ENCODE peak calls at places on chromosomes 6 and 20, in five cellular contexts. E, T, H, S and X are unnamed samples.

GRCh38 chr6:21928715-21929298 is 335.3 kb downstream of the SOX4 start:
- DNase-seq in E (no peak), T (no peak), H (no peak), S (no peak), X (no peak)

GRCh38 chr20:3156811-3157619 is 2.6 kb downstream of the FASTKD5 start:
- DNase-seq in E (peak), T (no peak), H (no peak), S (no peak), X (no peak)

GRCh38 chr6:53042112-53042511 is 23.1 kb upstream of the FBXO9 start:
- DNase-seq in E (peak), T (peak), H (no peak), S (peak), X (no peak)

GRCh38 chr20:53524589-53525311 is 68.9 kb downstream of the ZNF217 start:
- DNase-seq in E (no peak), T (no peak), H (no peak), S (no peak), X (no peak)

GRCh38 chr6:3438190-3439167 is 18.4 kb downstream of the SLC22A23 start:
- DNase-seq in E (peak), T (peak), H (no peak), S (peak), X (peak)

GRCh38 chr6:136682292-136682691 is 110.0 kb downstream of the MAP3K5 start:
- DNase-seq in E (no peak), T (no peak), H (no peak), S (no peak), X (no peak)

GRCh38 chr20:542777-543368 is 717 bp downstream of the CSNK2A1 start:
- DNase-seq in E (no peak), T (no peak), H (peak), S (no peak), X (peak)

GRCh38 chr6:47168176-47168575 is 126.0 kb upstream of the ADGRF1 start:
- DNase-seq in E (peak), T (peak), H (no peak), S (peak), X (peak)

GRCh38 chr6:80341330-80341729 is 234.9 kb downstream of the BCKDHB start:
- DNase-seq in E (no peak), T (peak), H (no peak), S (peak), X (no peak)

DNA sequence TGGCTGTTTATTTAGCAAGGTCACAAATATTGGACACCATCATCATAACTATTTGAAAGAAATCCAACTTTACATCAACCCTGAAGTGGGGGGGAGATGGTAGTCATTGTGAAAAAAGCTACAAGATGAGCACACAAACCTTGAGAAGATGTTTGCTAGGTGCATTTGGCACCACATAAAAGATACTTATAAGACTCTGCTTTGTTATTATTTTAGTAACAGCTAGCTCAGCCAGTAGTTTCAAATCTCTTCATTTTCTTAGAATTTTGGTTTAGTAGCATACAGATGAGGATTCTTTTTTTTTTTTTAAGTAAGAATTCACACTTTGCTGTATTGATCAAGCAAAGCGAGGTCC is 14.4 kb downstream of the ADTRP start:
- DNase-seq in E (no peak), T (no peak), H (no peak), S (no peak), X (no peak)
- H3K4me3 ChIP-seq in E (no peak), T (no peak), H (no peak), S (no peak), X (no peak)

GRCh38 chr6:46013639-46014038 is 2.0 kb downstream of the CLIC5 start:
- DNase-seq in E (no peak), T (no peak), H (no peak), S (no peak), X (no peak)

GRCh38 chr6:46016063-46016608 is 476 bp upstream of the CLIC5 start:
- DNase-seq in E (no peak), T (no peak), H (no peak), S (no peak), X (no peak)

GRCh38 chr6:46014511-46015118 is 1.0 kb downstream of the CLIC5 start:
- DNase-seq in E (no peak), T (no peak), H (peak), S (no peak), X (no peak)

GRCh38 chr6:46015119-46015968 is at the start of gene CLIC5:
- DNase-seq in E (no peak), T (no peak), H (peak), S (no peak), X (no peak)

GRCh38 chr6:46014054-46014453 is 1.6 kb downstream of the CLIC5 start:
- DNase-seq in E (no peak), T (no peak), H (no peak), S (no peak), X (no peak)
- H3K4me3 ChIP-seq in E (peak), T (no peak), H (no peak), S (no peak), X (no peak)

DNA sequence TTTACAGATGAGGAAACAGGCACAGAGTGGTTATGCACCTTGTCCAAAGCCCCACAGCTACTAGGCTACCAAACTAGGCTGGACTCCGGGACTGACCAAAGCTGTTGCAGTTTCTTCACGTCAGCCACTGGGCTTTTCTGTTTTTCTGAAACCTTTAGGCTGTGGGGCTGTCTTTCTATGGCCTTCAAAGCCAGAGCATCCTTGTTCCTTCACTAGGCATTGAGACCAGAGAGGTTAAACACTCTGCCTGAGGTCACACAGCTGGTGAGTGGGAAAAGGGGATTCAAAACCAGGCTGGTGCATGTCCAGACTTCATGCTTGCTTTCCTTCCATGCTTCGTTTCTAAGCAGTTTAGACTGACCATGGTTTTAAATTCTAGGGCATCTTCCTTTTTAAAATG is 97.5 kb upstream of the KCNG1 start:
- DNase-seq in E (no peak), T (no peak), H (no peak), S (no peak), X (no peak)
- H3K4me3 ChIP-seq in E (no peak), T (no peak), H (no peak), S (no peak), X (no peak)

GRCh38 chr6:93417421-93417996 is 1.9 kb downstream of the EPHA7 start:
- DNase-seq in E (peak), T (peak), H (no peak), S (no peak), X (peak)
- H3K4me3 ChIP-seq in E (peak), T (peak), H (no peak), S (no peak), X (peak)

DNA sequence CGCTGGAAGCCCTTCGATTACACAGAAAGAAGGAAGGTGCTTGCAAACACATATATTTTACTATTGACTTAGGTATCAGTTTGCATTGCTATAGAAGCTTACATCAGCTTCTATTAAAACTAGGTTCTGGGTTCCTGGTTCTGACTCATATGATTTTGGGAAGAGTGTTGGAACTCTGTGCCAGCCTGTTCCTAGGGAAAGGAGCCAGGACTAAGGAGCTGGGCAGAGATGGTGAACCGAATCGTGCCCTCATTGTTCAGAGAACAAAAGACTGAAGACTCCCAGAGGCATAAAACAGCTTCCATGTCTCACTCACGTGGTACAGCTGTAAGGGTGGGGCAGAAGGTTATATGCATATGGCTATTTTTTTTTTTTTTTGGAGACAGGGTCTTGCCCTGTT is 89.0 kb upstream of the THBS2 start:
- DNase-seq in E (no peak), T (no peak), H (no peak), S (no peak), X (peak)
- H3K4me3 ChIP-seq in E (no peak), T (no peak), H (no peak), S (no peak), X (no peak)